ENCODE peak calls at places on chromosomes 13 and 19, in eight cellular contexts. W, J, M, U, C, H, L and P are unnamed samples. For H3K27me3, the result is how much of the 10 kb centered on the place peaks cover.

GRCh38 chr19:17830567-17831418 is 9.5 kb upstream of the INSL3 start:
- DNase-seq in W (peak), J (peak), M (peak), U (peak), C (peak), H (no peak), L (peak), P (peak)

GRCh38 chr13:50677687-50678463 is 165.6 kb downstream of the DLEU7 start:
- DNase-seq in W (peak), J (no peak), M (no peak), U (no peak), C (no peak), H (peak), L (peak), P (no peak)

GRCh38 chr19:42199440-42200115 is 17.9 kb downstream of the DEDD2 start:
- DNase-seq in W (no peak), J (no peak), M (no peak), U (no peak), C (no peak), H (peak), L (no peak), P (peak)

GRCh38 chr19:38277969-38278680 is 13.8 kb downstream of the SPINT2 start:
- DNase-seq in W (peak), J (peak), M (no peak), U (peak), C (no peak), H (no peak), L (peak), P (no peak)

GRCh38 chr19:36572593-36573019 is 486 bp downstream of the ZNF529 start:
- DNase-seq in W (no peak), J (no peak), M (no peak), U (no peak), C (no peak), H (no peak), L (no peak), P (no peak)

GRCh38 chr13:41457589-41458186 is 338 bp downstream of the RGCC start:
- DNase-seq in W (no peak), J (peak), M (no peak), U (no peak), C (no peak), H (no peak), L (no peak), P (peak)

GRCh38 chr13:45799451-45799850 is 52.1 kb downstream of the SIAH3 start:
- DNase-seq in W (no peak), J (no peak), M (no peak), U (no peak), C (peak), H (no peak), L (no peak), P (peak)

GRCh38 chr13:81609335-81609734 is 1268.4 kb upstream of the SPRY2 start:
- DNase-seq in W (no peak), J (no peak), M (no peak), U (no peak), C (no peak), H (no peak), L (no peak), P (no peak)

GRCh38 chr19:11088508-11089253 is 582 bp upstream of the LDLR start:
- DNase-seq in W (no peak), J (no peak), M (no peak), U (no peak), C (no peak), H (no peak), L (no peak), P (no peak)

GRCh38 chr13:99063178-99063577 is 85.3 kb upstream of the DOCK9 start:
- DNase-seq in W (no peak), J (no peak), M (no peak), U (no peak), C (no peak), H (no peak), L (no peak), P (no peak)

GRCh38 chr13:32824671-32825070 is 191.6 kb upstream of the KL start:
- DNase-seq in W (peak), J (no peak), M (peak), U (no peak), C (peak), H (peak), L (peak), P (peak)

GRCh38 chr13:50320297-50320862 is 305.1 kb downstream of the KCNRG start:
- DNase-seq in W (peak), J (no peak), M (no peak), U (peak), C (no peak), H (peak), L (peak), P (no peak)

GRCh38 chr13:40404967-40405716 is 261.3 kb downstream of the FOXO1 start:
- DNase-seq in W (no peak), J (no peak), M (no peak), U (no peak), C (no peak), H (no peak), L (no peak), P (no peak)

GRCh38 chr13:28641600-28641926 is 17.4 kb upstream of the POMP start:
- DNase-seq in W (no peak), J (no peak), M (no peak), U (no peak), C (no peak), H (peak), L (no peak), P (no peak)
- H3K27ac ChIP-seq in W (no peak), J (no peak), M (no peak), U (peak), C (no peak), H (no peak), L (no peak), P (no peak)

GRCh38 chr19:15170345-15170744 is 30.4 kb downstream of the NOTCH3 start:
- DNase-seq in W (no peak), J (no peak), M (no peak), U (no peak), C (no peak), H (no peak), L (no peak), P (peak)
- H3K27me3 ChIP-seq in W (under half), J (under half), M (under half), U (under half), C (under half), H (under half), L (under half), P (under half)

GRCh38 chr13:21219044-21219381 is 42.6 kb downstream of the MRPL57 start:
- DNase-seq in W (no peak), J (no peak), M (no peak), U (no peak), C (no peak), H (no peak), L (no peak), P (no peak)

GRCh38 chr13:21212138-21212775 is 35.8 kb downstream of the MRPL57 start:
- DNase-seq in W (no peak), J (no peak), M (no peak), U (no peak), C (no peak), H (no peak), L (no peak), P (no peak)

GRCh38 chr13:21218351-21219043 is 42.0 kb downstream of the MRPL57 start:
- DNase-seq in W (no peak), J (no peak), M (no peak), U (no peak), C (no peak), H (no peak), L (no peak), P (no peak)

GRCh38 chr13:21221268-21221667 is 44.8 kb downstream of the MRPL57 start:
- DNase-seq in W (no peak), J (no peak), M (no peak), U (no peak), C (no peak), H (no peak), L (no peak), P (no peak)

GRCh38 chr13:21216332-21216731 is 39.9 kb downstream of the MRPL57 start:
- DNase-seq in W (no peak), J (no peak), M (no peak), U (no peak), C (peak), H (no peak), L (no peak), P (no peak)
- H3K9ac ChIP-seq in W (no peak), J (no peak), M (no peak), U (no peak), C (no peak), H (no peak), L (no peak), P (no peak)

GRCh38 chr13:94825507-94825906 is 113.2 kb upstream of the SOX21 start:
- DNase-seq in W (no peak), J (peak), M (peak), U (no peak), C (peak), H (no peak), L (peak), P (peak)

GRCh38 chr13:94822356-94822755 is 110.0 kb upstream of the SOX21 start:
- DNase-seq in W (no peak), J (no peak), M (no peak), U (no peak), C (no peak), H (no peak), L (no peak), P (peak)

GRCh38 chr13:94829201-94829600 is 116.9 kb upstream of the SOX21 start:
- DNase-seq in W (no peak), J (no peak), M (peak), U (no peak), C (peak), H (no peak), L (no peak), P (no peak)

GRCh38 chr13:94829801-94830200 is 117.5 kb upstream of the SOX21 start:
- DNase-seq in W (no peak), J (no peak), M (no peak), U (no peak), C (no peak), H (no peak), L (no peak), P (no peak)

DNA sequence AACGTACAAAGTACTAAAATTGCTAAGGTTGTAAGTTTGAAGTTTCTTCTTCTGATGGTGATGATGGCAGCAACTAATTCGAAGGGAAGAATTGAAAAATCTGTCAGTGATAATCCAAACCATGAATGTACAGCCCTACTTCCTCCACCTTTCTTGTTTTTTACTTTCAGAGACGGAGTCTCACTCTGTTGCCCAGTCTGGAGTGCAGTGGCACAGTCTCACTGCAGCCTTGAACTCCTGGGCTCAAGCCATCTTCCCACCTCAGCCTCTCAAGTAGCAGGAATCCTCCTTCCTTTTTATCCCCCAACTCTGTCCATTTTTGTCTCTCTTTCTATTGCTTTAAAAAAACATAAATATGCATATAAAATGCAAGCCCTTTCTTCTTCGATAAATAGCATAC is 112.3 kb upstream of the SOX21 start:
- DNase-seq in W (no peak), J (no peak), M (no peak), U (no peak), C (no peak), H (no peak), L (no peak), P (no peak)
- H3K27ac ChIP-seq in W (no peak), J (no peak), M (no peak), U (no peak), C (peak), H (no peak), L (no peak), P (no peak)

GRCh38 chr13:28723806-28724205 is 5.0 kb upstream of the SLC46A3 start:
- DNase-seq in W (no peak), J (no peak), M (no peak), U (no peak), C (no peak), H (no peak), L (no peak), P (no peak)
- H3K27me3 ChIP-seq in W (under half), J (under half), M (under half), U (under half), C (under half), H (under half), L (under half), P (under half)